ENCODE peak calls at places on chromosomes 5 and 9, in eight cellular contexts. F, T, U, H, I, Z, Y and C are unnamed samples.

GRCh38 chr9:89538874-89539273 is 41.0 kb upstream of the SEMA4D start:
- DNase-seq in F (peak; percentile 27), T (no peak), Z (no peak), U (no peak), I (no peak), H (no peak), Y (no peak), C (no peak)

GRCh38 chr5:73451218-73452130 is 2.9 kb upstream of the FOXD1 start:
- DNase-seq in T (peak; percentile 62), H (peak; percentile 59), Y (no peak), F (peak; percentile 51), Z (peak; percentile 86), U (peak; percentile 36), I (peak; percentile 62), C (peak; percentile 32)

GRCh38 chr5:164741376-164741775 is 1236.0 kb downstream of the MAT2B start:
- DNase-seq in F (no peak), H (no peak), I (no peak), Y (no peak), T (no peak), Z (no peak), U (no peak), C (no peak)

GRCh38 chr5:76471994-76472337 is 68.9 kb downstream of the IQGAP2 start:
- DNase-seq in I (no peak), H (no peak), F (no peak), Y (no peak), T (no peak), Z (no peak), U (no peak), C (no peak)

GRCh38 chr9:121463026-121463827 is 36.4 kb downstream of the GGTA1 start:
- DNase-seq in U (peak; percentile 73), I (no peak), T (peak; percentile 67), Z (peak; percentile 82), F (no peak), Y (no peak), H (peak; percentile 46), C (no peak)

GRCh38 chr5:68319316-68320093 is 103.9 kb downstream of the PIK3R1 start:
- DNase-seq in F (no peak), H (peak; percentile 43), I (no peak), T (peak; percentile 33), Y (no peak), Z (no peak), U (no peak), C (peak; percentile 86)

GRCh38 chr9:77803423-77803822 is 155.3 kb upstream of the GNA14 start:
- DNase-seq in H (no peak), F (no peak), Z (no peak), U (no peak), T (no peak), I (no peak), Y (no peak), C (no peak)

GRCh38 chr9:35649431-35650340 is 1.0 kb downstream of the SIT1 start:
- DNase-seq in T (peak; percentile 56), F (peak; percentile 49), U (no peak), H (peak; percentile 36), I (peak; percentile 76), Z (no peak), Y (no peak), C (no peak)

GRCh38 chr9:107036367-107036766 is 173.4 kb downstream of the ZNF462 start:
- DNase-seq in U (no peak), I (no peak), H (no peak), F (no peak), Y (no peak), T (no peak), Z (no peak), C (no peak)

GRCh38 chr9:136140966-136141365 is 22.3 kb upstream of the TMEM250 start:
- DNase-seq in U (no peak), H (peak; percentile 37), Y (no peak), I (no peak), F (no peak), T (peak; percentile 70), Z (no peak), C (no peak)

GRCh38 chr9:81497096-81497495 is 192.3 kb downstream of the TLE1 start:
- DNase-seq in Z (no peak), H (peak; percentile 8), F (no peak), U (no peak), Y (no peak), I (no peak), T (no peak), C (no peak)

GRCh38 chr9:13555516-13555915 is 276.0 kb upstream of the MPDZ start:
- DNase-seq in H (peak; percentile 7), U (no peak), T (no peak), F (no peak), Y (no peak), I (no peak), Z (no peak), C (no peak)

GRCh38 chr5:51396797-51397196 is 13.5 kb downstream of the ISL1 start:
- DNase-seq in Z (no peak), I (no peak), U (no peak), H (no peak), T (no peak), F (no peak), Y (no peak), C (peak; percentile 40)

DNA sequence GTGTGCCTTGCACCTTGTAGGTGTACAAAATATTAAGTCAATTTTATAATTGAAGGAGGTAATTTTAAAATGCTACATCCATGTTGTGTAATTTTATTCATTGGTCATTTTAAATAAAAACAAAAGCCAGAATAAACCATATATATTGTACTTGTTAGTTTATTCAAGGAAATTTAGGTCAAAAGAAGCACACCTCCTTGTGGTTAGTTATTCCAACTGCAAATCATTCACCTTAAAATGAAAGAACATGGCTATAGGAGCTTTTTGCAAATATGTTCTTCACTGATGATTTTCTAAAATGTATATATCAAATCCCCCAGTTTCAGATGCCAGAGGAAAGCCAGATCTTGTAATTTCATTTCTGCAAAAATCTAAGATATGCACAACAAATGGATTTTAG is 5.4 kb upstream of the MOCS2 start:
- DNase-seq in I (no peak), Y (no peak), Z (no peak), U (no peak), T (peak; percentile 39), F (no peak), H (peak; percentile 57), C (peak; percentile 34)
- TF ChIP-seq CTCF in I (no peak), Y (no peak), Z (peak; percentile 47), U (no peak), T (peak; percentile 43), F (peak; percentile 23), H (peak; percentile 47), C (peak; percentile 72)

GRCh38 chr9:78900500-78900899 is 603.6 kb downstream of the PSAT1 start:
- DNase-seq in U (no peak), H (no peak), F (no peak), I (no peak), T (peak; percentile 9), Y (no peak), Z (no peak), C (no peak)

GRCh38 chr9:78903581-78903980 is 606.7 kb downstream of the PSAT1 start:
- DNase-seq in F (no peak), Y (no peak), Z (no peak), H (no peak), U (no peak), I (no peak), T (peak; percentile 10), C (no peak)

GRCh38 chr9:78898239-78898638 is 601.3 kb downstream of the PSAT1 start:
- DNase-seq in I (no peak), T (no peak), H (no peak), U (no peak), Y (no peak), Z (no peak), F (no peak), C (no peak)

GRCh38 chr9:78902051-78902450 is 605.1 kb downstream of the PSAT1 start:
- DNase-seq in I (no peak), F (no peak), U (no peak), H (no peak), Y (no peak), Z (no peak), T (no peak), C (no peak)

DNA sequence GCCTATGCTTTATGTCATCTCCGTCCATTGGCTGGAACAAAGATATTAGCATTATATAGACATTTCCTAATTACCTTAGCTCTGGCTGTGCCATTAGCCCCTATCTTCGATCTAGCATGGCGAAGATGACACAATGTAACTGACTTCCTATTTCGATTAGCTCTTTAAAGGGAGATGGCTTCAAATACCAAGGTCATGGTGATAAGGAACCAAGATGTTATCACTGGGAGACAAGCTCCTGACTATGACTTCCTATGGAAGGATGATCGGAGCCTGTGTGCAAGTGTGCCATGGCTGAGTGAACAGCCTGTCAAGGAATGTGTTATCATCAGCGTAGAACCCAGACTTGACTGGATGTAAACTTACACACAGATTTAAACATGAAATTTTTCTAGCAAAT is 602.1 kb downstream of the PSAT1 start:
- DNase-seq in F (no peak), Y (no peak), H (no peak), Z (no peak), U (no peak), I (no peak), T (no peak), C (no peak)
- TF ChIP-seq CTCF in F (no peak), Y (no peak), H (no peak), Z (no peak), U (no peak), I (no peak), T (no peak), C (no peak)

GRCh38 chr5:6115866-6116265 is 262.5 kb downstream of the MED10 start:
- DNase-seq in H (no peak), T (no peak), Z (no peak), F (no peak), U (no peak), I (no peak), Y (peak; percentile 54), C (no peak)
- TF ChIP-seq CTCF in H (no peak), T (no peak), Z (no peak), F (no peak), U (no peak), I (no peak), Y (no peak), C (no peak)

GRCh38 chr9:131387394-131387793 is 6.5 kb upstream of the PRRC2B start:
- DNase-seq in H (no peak), F (no peak), Y (no peak), I (no peak), U (no peak), T (no peak), Z (no peak), C (no peak)

GRCh38 chr9:131382850-131383729 is 10.8 kb upstream of the PRRC2B start:
- DNase-seq in H (peak; percentile 80), I (no peak), U (peak; percentile 73), Z (no peak), F (no peak), T (peak; percentile 84), Y (peak; percentile 68), C (peak; percentile 45)

GRCh38 chr9:131385296-131385695 is 8.6 kb upstream of the PRRC2B start:
- DNase-seq in I (no peak), U (no peak), Y (no peak), H (no peak), F (no peak), T (no peak), Z (no peak), C (no peak)

GRCh38 chr9:131390990-131391389 is 2.9 kb upstream of the PRRC2B start:
- DNase-seq in Z (no peak), Y (no peak), U (no peak), T (no peak), F (no peak), I (no peak), H (no peak), C (no peak)

DNA sequence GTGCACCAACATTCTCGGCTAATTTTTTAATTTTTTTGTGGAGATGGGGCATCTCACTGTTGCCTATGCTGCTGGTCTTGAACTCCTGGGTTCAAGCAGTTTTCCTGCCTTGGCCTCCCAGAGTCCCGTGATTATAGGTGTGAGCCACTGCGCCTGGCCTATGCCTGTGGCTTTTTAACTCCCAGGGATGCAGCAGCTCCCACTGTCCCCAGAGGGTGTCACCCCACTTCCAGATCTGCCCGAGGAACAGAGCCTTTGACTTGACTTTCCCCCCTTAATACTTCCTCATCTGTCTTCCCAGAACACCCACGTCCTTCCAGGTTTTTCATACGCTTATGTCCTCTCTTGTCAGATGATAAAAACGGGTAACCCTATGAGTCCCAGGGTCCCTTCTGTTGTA is 7.6 kb upstream of the PRRC2B start:
- DNase-seq in U (no peak), H (no peak), F (no peak), I (no peak), T (no peak), Y (no peak), Z (no peak), C (no peak)
- TF ChIP-seq CTCF in U (peak; percentile 9), H (no peak), F (peak; percentile 11), I (no peak), T (no peak), Y (no peak), Z (no peak), C (peak; percentile 42)